ENCODE peak calls at places on chromosome 5, in four cellular contexts. One of them, this sample, is unnamed.

GRCh38 chr5:4875942-4876341 is 264.2 kb upstream of the ADAMTS16 start:
- DNase-seq in epithelial cell of esophagus: no peak
- DNase-seq in CD8-positive, alpha-beta T cell: no peak
- DNase-seq in AG10803: no peak
- DNase-seq in this sample: no peak

GRCh38 chr5:44664711-44665100 is 144.0 kb upstream of the MRPS30 start:
- DNase-seq in CD8-positive, alpha-beta T cell: no peak
- DNase-seq in AG10803: no peak
- DNase-seq in epithelial cell of esophagus: no peak
- DNase-seq in this sample: no peak

GRCh38 chr5:149035282-149035882 is 27.5 kb downstream of the SH3TC2 start:
- DNase-seq in epithelial cell of esophagus: peak; percentile 81
- DNase-seq in CD8-positive, alpha-beta T cell: peak; percentile 80
- DNase-seq in AG10803: peak; percentile 76
- DNase-seq in this sample: peak; percentile 78

GRCh38 chr5:138469540-138470321 is 4.5 kb downstream of the EGR1 start:
- DNase-seq in epithelial cell of esophagus: peak; percentile 89
- DNase-seq in CD8-positive, alpha-beta T cell: no peak
- DNase-seq in AG10803: peak; percentile 84
- DNase-seq in this sample: no peak

GRCh38 chr5:172569862-172570558 is 71.1 kb upstream of the NEURL1B start:
- DNase-seq in AG10803: no peak
- DNase-seq in epithelial cell of esophagus: no peak
- DNase-seq in CD8-positive, alpha-beta T cell: no peak
- DNase-seq in this sample: peak; percentile 35

GRCh38 chr5:56119050-56119449 is 114.1 kb downstream of the ANKRD55 start:
- DNase-seq in epithelial cell of esophagus: no peak
- DNase-seq in AG10803: no peak
- DNase-seq in CD8-positive, alpha-beta T cell: no peak
- DNase-seq in this sample: no peak

GRCh38 chr5:119400248-119400647 is 44.4 kb downstream of the TNFAIP8 start:
- DNase-seq in AG10803: no peak
- DNase-seq in CD8-positive, alpha-beta T cell: no peak
- DNase-seq in epithelial cell of esophagus: peak; percentile 82
- DNase-seq in this sample: peak; percentile 4

GRCh38 chr5:18792145-18792544 is 1157.9 kb downstream of the TAF11L14 start:
- DNase-seq in AG10803: no peak
- DNase-seq in CD8-positive, alpha-beta T cell: no peak
- DNase-seq in epithelial cell of esophagus: peak; percentile 100
- DNase-seq in this sample: no peak

GRCh38 chr5:35488055-35488454 is 129.6 kb upstream of the SPEF2 start:
- DNase-seq in epithelial cell of esophagus: no peak
- DNase-seq in CD8-positive, alpha-beta T cell: no peak
- DNase-seq in AG10803: no peak
- DNase-seq in this sample: no peak

GRCh38 chr5:42586625-42587024 is 163.4 kb downstream of the GHR start:
- DNase-seq in CD8-positive, alpha-beta T cell: no peak
- DNase-seq in AG10803: no peak
- DNase-seq in epithelial cell of esophagus: no peak
- DNase-seq in this sample: no peak

GRCh38 chr5:54804521-54804920 is 180.9 kb downstream of the ESM1 start:
- DNase-seq in epithelial cell of esophagus: no peak
- DNase-seq in CD8-positive, alpha-beta T cell: no peak
- DNase-seq in AG10803: peak; percentile 31
- DNase-seq in this sample: no peak

GRCh38 chr5:150001660-150002493 is 1.3 kb downstream of the HMGXB3 start:
- DNase-seq in AG10803: peak; percentile 80
- DNase-seq in CD8-positive, alpha-beta T cell: peak; percentile 66
- DNase-seq in epithelial cell of esophagus: peak; percentile 78
- DNase-seq in this sample: peak; percentile 32

GRCh38 chr5:86917117-86917579 is 299.4 kb downstream of the COX7C start:
- DNase-seq in AG10803: peak; percentile 37
- DNase-seq in CD8-positive, alpha-beta T cell: no peak
- DNase-seq in epithelial cell of esophagus: peak; percentile 56
- DNase-seq in this sample: peak; percentile 53

GRCh38 chr5:177256296-177256695 is 47.2 kb downstream of the RAB24 start:
- DNase-seq in epithelial cell of esophagus: peak; percentile 54
- DNase-seq in CD8-positive, alpha-beta T cell: no peak
- DNase-seq in AG10803: peak; percentile 9
- DNase-seq in this sample: no peak

GRCh38 chr5:81147970-81148571 is 85.1 kb upstream of the CKMT2 start:
- DNase-seq in CD8-positive, alpha-beta T cell: no peak
- DNase-seq in epithelial cell of esophagus: no peak
- DNase-seq in AG10803: no peak
- DNase-seq in this sample: no peak

GRCh38 chr5:168603776-168604175 is 24.6 kb upstream of the PANK3 start:
- DNase-seq in AG10803: peak; percentile 39
- DNase-seq in CD8-positive, alpha-beta T cell: no peak
- DNase-seq in epithelial cell of esophagus: no peak
- DNase-seq in this sample: no peak

GRCh38 chr5:32612134-32612888 is 27.0 kb downstream of the SUB1 start:
- DNase-seq in epithelial cell of esophagus: no peak
- DNase-seq in CD8-positive, alpha-beta T cell: no peak
- DNase-seq in AG10803: peak; percentile 60
- DNase-seq in this sample: no peak

GRCh38 chr5:113804264-113804663 is 290.8 kb downstream of the YTHDC2 start:
- DNase-seq in CD8-positive, alpha-beta T cell: no peak
- DNase-seq in epithelial cell of esophagus: peak; percentile 65
- DNase-seq in AG10803: no peak
- DNase-seq in this sample: no peak

GRCh38 chr5:16467363-16468219 is 2.0 kb upstream of the ZNF622 start:
- DNase-seq in epithelial cell of esophagus: peak; percentile 81
- DNase-seq in AG10803: peak; percentile 61
- DNase-seq in CD8-positive, alpha-beta T cell: no peak
- DNase-seq in this sample: no peak

GRCh38 chr5:16465544-16466432 is at the start of gene ZNF622:
- DNase-seq in CD8-positive, alpha-beta T cell: peak; percentile 91
- DNase-seq in epithelial cell of esophagus: peak; percentile 95
- DNase-seq in AG10803: peak; percentile 90
- DNase-seq in this sample: peak; percentile 89

GRCh38 chr5:16461782-16462181 is 3.8 kb downstream of the ZNF622 start:
- DNase-seq in epithelial cell of esophagus: no peak
- DNase-seq in CD8-positive, alpha-beta T cell: no peak
- DNase-seq in AG10803: peak; percentile 95
- DNase-seq in this sample: no peak

GRCh38 chr5:16461026-16461425 is 4.6 kb downstream of the ZNF622 start:
- DNase-seq in AG10803: peak; percentile 78
- DNase-seq in CD8-positive, alpha-beta T cell: no peak
- DNase-seq in epithelial cell of esophagus: no peak
- DNase-seq in this sample: no peak

DNA sequence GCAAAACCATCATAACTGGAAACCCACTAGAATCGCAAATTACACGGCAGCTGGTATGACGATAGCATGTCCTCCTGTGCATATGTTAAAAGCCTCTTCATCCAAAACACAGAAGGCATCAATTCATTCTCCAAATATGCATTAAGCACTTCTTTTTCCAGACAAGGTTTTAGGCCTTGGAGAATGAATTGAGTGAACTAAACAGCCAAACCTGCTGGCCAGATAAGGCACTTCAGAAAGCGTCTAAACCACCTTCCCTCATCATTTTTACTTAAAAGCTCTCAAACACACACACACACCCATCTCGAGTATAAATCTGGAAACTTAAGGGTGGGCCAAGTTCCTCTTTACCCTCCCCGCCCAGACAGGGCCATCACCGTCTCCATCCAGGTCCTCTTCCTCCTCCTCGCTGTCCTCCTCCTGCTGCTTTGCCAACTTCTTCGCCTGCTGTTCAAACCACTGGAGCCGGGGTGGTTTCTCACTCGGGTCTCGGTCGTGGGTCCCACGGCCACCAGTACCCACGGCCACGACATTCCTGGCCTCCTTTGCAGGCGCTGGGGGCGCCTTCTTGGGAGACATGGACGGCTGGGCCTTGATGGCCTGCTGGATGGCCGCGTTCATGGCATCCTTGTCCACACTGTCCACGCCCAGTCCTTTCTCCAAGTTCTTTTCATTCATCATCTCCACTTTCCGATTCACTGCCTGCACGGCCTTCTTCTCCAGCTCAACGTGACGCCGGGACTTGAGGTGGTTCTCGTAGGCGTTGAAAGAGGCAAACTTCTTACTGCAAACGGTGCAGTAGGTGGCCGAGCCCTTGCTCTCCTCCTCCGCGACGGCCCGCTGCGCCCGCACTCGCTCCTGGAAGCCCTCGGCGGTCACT is 696 bp downstream of the ZNF622 start:
- DNase-seq in CD8-positive, alpha-beta T cell: peak; percentile 50
- DNase-seq in epithelial cell of esophagus: no peak
- DNase-seq in AG10803: no peak
- DNase-seq in this sample: no peak
- TF ChIP-seq CTCF in CD8-positive, alpha-beta T cell: no peak
- TF ChIP-seq CTCF in epithelial cell of esophagus: peak; percentile 24
- TF ChIP-seq CTCF in AG10803: peak; percentile 15
- TF ChIP-seq CTCF in this sample: no peak

DNA sequence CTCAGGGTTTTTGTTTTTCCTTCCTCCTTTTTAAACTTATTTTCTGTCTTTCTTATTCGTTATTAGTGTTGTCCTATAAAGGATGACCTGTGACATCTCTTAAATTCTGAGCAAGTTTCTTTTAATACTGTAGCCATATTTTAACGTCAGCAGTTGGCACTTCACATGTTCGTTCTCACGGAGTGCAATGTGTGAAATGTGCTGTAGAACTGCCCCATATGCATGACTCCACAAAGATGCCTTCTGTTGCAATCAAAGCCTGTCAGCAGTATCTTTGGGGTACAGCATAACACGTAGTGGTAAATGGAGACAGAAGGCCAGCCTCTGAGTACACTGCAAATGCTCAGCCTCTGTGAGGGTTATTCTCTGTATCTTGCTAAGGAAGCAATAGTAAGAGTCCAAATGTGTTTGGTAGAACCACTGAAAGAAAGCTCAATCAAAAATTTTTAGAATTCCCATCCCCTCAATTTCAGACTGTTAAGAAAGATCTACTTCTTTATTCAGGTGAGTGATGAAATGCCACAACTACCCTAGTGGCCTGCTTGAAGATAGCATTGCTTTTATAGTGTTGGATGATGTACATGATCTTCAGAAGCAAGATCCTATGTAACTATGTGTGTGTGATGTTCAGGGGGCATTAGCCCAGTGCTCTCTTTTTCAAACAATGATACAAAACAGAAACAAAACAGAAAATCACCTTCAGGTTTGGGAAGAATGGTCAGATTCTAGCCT is 277.7 kb downstream of the TMEM167A start:
- DNase-seq in CD8-positive, alpha-beta T cell: no peak
- DNase-seq in AG10803: peak; percentile 21
- DNase-seq in epithelial cell of esophagus: no peak
- DNase-seq in this sample: no peak
- TF ChIP-seq CTCF in CD8-positive, alpha-beta T cell: no peak
- TF ChIP-seq CTCF in AG10803: no peak
- TF ChIP-seq CTCF in epithelial cell of esophagus: peak; percentile 30
- TF ChIP-seq CTCF in this sample: no peak

GRCh38 chr5:67802766-67803165 is 412.8 kb upstream of the PIK3R1 start:
- DNase-seq in AG10803: no peak
- DNase-seq in epithelial cell of esophagus: no peak
- DNase-seq in CD8-positive, alpha-beta T cell: no peak
- DNase-seq in this sample: no peak

GRCh38 chr5:67793966-67794365 is 421.6 kb upstream of the PIK3R1 start:
- DNase-seq in epithelial cell of esophagus: no peak
- DNase-seq in AG10803: no peak
- DNase-seq in CD8-positive, alpha-beta T cell: no peak
- DNase-seq in this sample: no peak

GRCh38 chr5:67795781-67796477 is 419.6 kb upstream of the PIK3R1 start:
- DNase-seq in AG10803: no peak
- DNase-seq in CD8-positive, alpha-beta T cell: no peak
- DNase-seq in epithelial cell of esophagus: no peak
- DNase-seq in this sample: no peak

GRCh38 chr5:67799732-67800234 is 415.8 kb upstream of the PIK3R1 start:
- DNase-seq in epithelial cell of esophagus: no peak
- DNase-seq in CD8-positive, alpha-beta T cell: no peak
- DNase-seq in AG10803: peak; percentile 87
- DNase-seq in this sample: no peak
- TF ChIP-seq CTCF in epithelial cell of esophagus: no peak
- TF ChIP-seq CTCF in CD8-positive, alpha-beta T cell: no peak
- TF ChIP-seq CTCF in AG10803: no peak
- TF ChIP-seq CTCF in this sample: no peak

GRCh38 chr5:132065351-132065937 is 5.0 kb downstream of the IL3 start:
- DNase-seq in CD8-positive, alpha-beta T cell: peak; percentile 62
- DNase-seq in AG10803: peak; percentile 61
- DNase-seq in epithelial cell of esophagus: peak; percentile 82
- DNase-seq in this sample: peak; percentile 65
- TF ChIP-seq CTCF in CD8-positive, alpha-beta T cell: no peak
- TF ChIP-seq CTCF in AG10803: peak; percentile 73
- TF ChIP-seq CTCF in epithelial cell of esophagus: peak; percentile 68
- TF ChIP-seq CTCF in this sample: peak; percentile 35

GRCh38 chr5:74412064-74412463 is 228.5 kb downstream of the ENC1 start:
- DNase-seq in epithelial cell of esophagus: no peak
- DNase-seq in AG10803: no peak
- DNase-seq in CD8-positive, alpha-beta T cell: no peak
- DNase-seq in this sample: no peak
- TF ChIP-seq CTCF in epithelial cell of esophagus: no peak
- TF ChIP-seq CTCF in AG10803: no peak
- TF ChIP-seq CTCF in CD8-positive, alpha-beta T cell: no peak
- TF ChIP-seq CTCF in this sample: no peak

GRCh38 chr5:117594165-117594564 is 1019.5 kb upstream of the SEMA6A start:
- DNase-seq in epithelial cell of esophagus: no peak
- DNase-seq in CD8-positive, alpha-beta T cell: no peak
- DNase-seq in AG10803: peak; percentile 43
- DNase-seq in this sample: no peak

GRCh38 chr5:117588611-117589010 is 1014.0 kb upstream of the SEMA6A start:
- DNase-seq in AG10803: no peak
- DNase-seq in CD8-positive, alpha-beta T cell: no peak
- DNase-seq in epithelial cell of esophagus: no peak
- DNase-seq in this sample: no peak

GRCh38 chr5:117587111-117587510 is 1012.5 kb upstream of the SEMA6A start:
- DNase-seq in AG10803: no peak
- DNase-seq in CD8-positive, alpha-beta T cell: no peak
- DNase-seq in epithelial cell of esophagus: no peak
- DNase-seq in this sample: no peak

DNA sequence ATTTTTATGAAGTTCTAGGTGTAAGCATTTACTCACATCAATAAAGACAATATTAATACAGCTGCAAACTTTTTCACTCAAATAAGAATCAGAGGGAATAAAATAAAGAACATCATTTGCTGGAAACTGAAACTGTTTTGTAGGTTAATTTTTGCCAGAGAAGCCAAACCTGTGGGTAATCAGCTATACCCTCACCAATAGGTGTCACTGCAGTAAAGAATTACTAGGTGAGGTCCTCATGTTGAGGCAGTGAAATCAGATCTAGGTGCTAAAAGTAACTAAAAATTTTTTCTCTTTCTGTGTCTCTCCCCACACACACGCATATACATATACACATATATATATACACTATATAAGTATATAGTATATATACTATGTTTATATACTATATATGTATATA is 1016.3 kb upstream of the SEMA6A start:
- DNase-seq in CD8-positive, alpha-beta T cell: no peak
- DNase-seq in AG10803: no peak
- DNase-seq in epithelial cell of esophagus: peak; percentile 16
- DNase-seq in this sample: no peak
- TF ChIP-seq CTCF in CD8-positive, alpha-beta T cell: no peak
- TF ChIP-seq CTCF in AG10803: no peak
- TF ChIP-seq CTCF in epithelial cell of esophagus: peak; percentile 44
- TF ChIP-seq CTCF in this sample: no peak

GRCh38 chr5:89283758-89284493 is 400.9 kb upstream of the MEF2C start:
- DNase-seq in AG10803: no peak
- DNase-seq in epithelial cell of esophagus: no peak
- DNase-seq in CD8-positive, alpha-beta T cell: no peak
- DNase-seq in this sample: no peak
- TF ChIP-seq CTCF in AG10803: no peak
- TF ChIP-seq CTCF in epithelial cell of esophagus: no peak
- TF ChIP-seq CTCF in CD8-positive, alpha-beta T cell: no peak
- TF ChIP-seq CTCF in this sample: no peak